ENCODE peak calls at places on chromosomes 7 and 10, in ten cellular contexts. D is thoracic aorta; A is suprapubic skin; L is CD8-positive, alpha-beta T cell; J is mucosa of descending colon; B is left lung; K is transverse colon; M is H1; G is IMR-90; U is fibroblast of lung. R is an unnamed sample.
A peak's percentile ranks its signal among the peaks of the same experiment; 100 is the strongest.

GRCh38 chr7:48148311-48148710 is 22.9 kb upstream of the ABCA13 start:
- DNase-seq in K (peak; percentile 11), G (no peak), J (no peak), B (no peak), D (no peak), A (no peak), M (no peak), L (no peak), U (no peak), R (no peak)

GRCh38 chr7:104179178-104179577 is 28.6 kb downstream of the ORC5 start:
- DNase-seq in L (no peak), G (peak; percentile 9), U (no peak), K (no peak), B (no peak), A (no peak), D (no peak), J (no peak), M (no peak), R (no peak)

GRCh38 chr10:1369197-1369596 is 313.0 kb downstream of the WDR37 start:
- DNase-seq in G (no peak), J (no peak), B (no peak), L (no peak), M (peak; percentile 49), U (no peak), D (no peak), K (no peak), A (no peak), R (no peak)

GRCh38 chr7:76262683-76263402 is 39.6 kb upstream of the HSPB1 start:
- DNase-seq in K (peak; percentile 49), A (no peak), D (no peak), L (no peak), J (peak; percentile 57), G (peak; percentile 60), B (no peak), M (peak; percentile 83), U (peak; percentile 47), R (no peak)

GRCh38 chr7:124784879-124785818 is 19.6 kb upstream of the GPR37 start:
- DNase-seq in B (no peak), A (no peak), J (no peak), L (no peak), G (peak; percentile 73), D (no peak), M (no peak), U (peak; percentile 42), K (peak; percentile 44), R (no peak)

GRCh38 chr7:711093-711966 is 15.2 kb upstream of the DNAAF5 start:
- DNase-seq in M (no peak), U (no peak), J (no peak), A (no peak), G (no peak), B (no peak), L (no peak), D (no peak), K (no peak), R (no peak)

GRCh38 chr10:79014796-79015195 is 54.0 kb upstream of the ZMIZ1 start:
- DNase-seq in K (no peak), D (no peak), L (no peak), B (no peak), G (no peak), A (no peak), U (no peak), J (no peak), M (no peak), R (no peak)

GRCh38 chr10:60387531-60387930 is 2.1 kb downstream of the ANK3 start:
- DNase-seq in D (no peak), L (no peak), G (no peak), U (no peak), B (no peak), A (no peak), K (no peak), J (no peak), M (no peak), R (no peak)

GRCh38 chr10:12041766-12042408 is 722 bp downstream of the UPF2 start:
- DNase-seq in U (peak; percentile 22), L (no peak), J (peak; percentile 41), B (no peak), M (no peak), D (no peak), G (peak; percentile 18), A (no peak), K (peak; percentile 50), R (no peak)

GRCh38 chr7:37354661-37355131 is 94.0 kb downstream of the ELMO1 start:
- DNase-seq in J (peak; percentile 33), G (no peak), D (peak; percentile 57), U (peak; percentile 11), L (peak; percentile 31), K (peak; percentile 35), A (peak; percentile 90), M (no peak), B (peak; percentile 80), R (no peak)

GRCh38 chr7:138125598-138126111 is 49.4 kb downstream of the AKR1D1 start:
- DNase-seq in A (no peak), G (peak; percentile 6), D (no peak), L (no peak), J (no peak), U (peak; percentile 74), B (no peak), M (no peak), K (no peak), R (no peak)

GRCh38 chr10:124040454-124040853 is 52.9 kb downstream of the CHST15 start:
- DNase-seq in G (no peak), U (no peak), J (no peak), K (no peak), L (no peak), D (no peak), B (no peak), A (no peak), M (no peak), R (no peak)

GRCh38 chr10:26637521-26638275 is 59.8 kb upstream of the PDSS1 start:
- DNase-seq in G (no peak), K (no peak), U (no peak), A (no peak), M (no peak), D (no peak), L (no peak), B (no peak), J (no peak), R (no peak)

GRCh38 chr7:21104124-21104500 is 317.4 kb upstream of the SP8 start:
- DNase-seq in U (no peak), L (no peak), B (no peak), M (no peak), G (no peak), D (no peak), K (peak; percentile 57), J (no peak), A (no peak), R (no peak)

GRCh38 chr10:5830629-5831445 is 17.6 kb upstream of the GDI2 start:
- DNase-seq in G (no peak), K (no peak), L (no peak), J (no peak), M (no peak), A (no peak), U (no peak), B (peak; percentile 53), D (no peak), R (no peak)

DNA sequence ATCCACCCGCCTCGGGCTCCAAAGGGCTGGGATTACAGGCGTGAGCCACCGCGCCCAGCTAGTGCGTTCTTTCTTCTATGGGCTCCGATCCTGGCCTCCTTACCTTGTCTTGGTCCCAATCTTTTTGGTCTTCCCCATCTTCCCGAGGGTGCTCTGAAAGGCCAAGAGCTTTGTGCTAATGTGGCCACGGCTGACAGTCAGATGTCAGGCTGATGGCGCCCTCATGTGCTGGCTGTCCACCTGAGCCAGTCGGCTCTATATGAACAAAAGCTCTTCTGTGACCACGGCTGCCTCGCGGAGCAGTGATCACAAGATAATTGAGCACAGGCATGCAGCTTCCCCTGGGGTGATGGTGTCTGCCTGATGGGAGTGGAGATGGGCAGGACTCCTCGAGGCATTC is 11.0 kb upstream of the AHCYL2 start:
- DNase-seq in J (no peak), A (no peak), L (no peak), B (no peak), K (no peak), G (no peak), U (no peak), M (peak; percentile 66), D (no peak), R (no peak)
- TF ChIP-seq CTCF in J (no peak), A (no peak), L (no peak), B (no peak), K (no peak), G (no peak), U (no peak), M (peak; percentile 64), D (no peak), R (peak; percentile 24)

DNA sequence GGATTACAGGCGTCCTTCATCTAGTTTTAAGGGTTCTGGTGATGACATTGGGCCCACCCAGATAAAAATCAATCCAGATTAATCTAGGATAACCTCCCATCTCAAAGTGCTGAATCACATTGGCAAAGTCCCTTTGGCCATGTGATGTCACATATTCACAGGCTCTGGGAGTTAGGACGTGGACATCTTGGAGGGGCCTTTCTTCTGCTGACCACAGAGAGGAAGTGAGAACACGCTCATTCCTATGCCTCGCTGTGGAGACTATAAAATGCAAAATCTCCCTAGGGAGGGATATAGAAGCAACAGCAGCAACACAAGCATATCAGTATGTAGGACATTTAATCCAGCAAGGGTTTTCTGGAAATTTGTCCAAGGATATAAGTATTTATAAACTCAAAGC is 266.0 kb upstream of the PITRM1 start:
- DNase-seq in K (no peak), D (no peak), G (no peak), U (no peak), L (no peak), B (no peak), M (no peak), J (no peak), A (no peak), R (no peak)
- H3K4me1 ChIP-seq in K (peaks cover 2% of the 10 kb centered on the region), D (peaks cover 12% of the 10 kb centered on the region), G (peaks cover 10% of the 10 kb centered on the region), U (no peaks in the 10 kb centered on the region), L (no peaks in the 10 kb centered on the region), B (no peaks in the 10 kb centered on the region), M (no peaks in the 10 kb centered on the region), J (no peaks in the 10 kb centered on the region), A (peaks cover 2% of the 10 kb centered on the region), R (no peaks in the 10 kb centered on the region)

DNA sequence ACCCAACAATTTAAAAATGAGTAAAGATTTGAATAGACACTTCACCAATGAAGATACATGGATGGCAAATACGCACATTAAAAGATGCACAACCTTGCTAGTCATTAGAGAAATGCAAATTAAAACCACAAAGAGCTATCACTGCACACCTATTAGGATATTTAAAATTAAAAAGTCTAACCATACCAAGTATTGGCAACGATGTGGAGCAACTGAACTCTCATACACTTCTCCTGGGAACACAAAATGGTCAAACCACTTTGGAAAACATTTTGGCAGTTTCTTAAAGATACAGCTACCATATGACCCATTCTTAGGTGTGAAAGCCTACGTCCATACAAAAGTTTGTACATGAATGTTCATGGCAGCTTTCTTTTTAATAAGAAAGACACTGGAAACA is 36.1 kb downstream of the DCLRE1C start:
- DNase-seq in K (no peak), B (no peak), J (no peak), U (no peak), G (no peak), M (no peak), D (no peak), A (no peak), L (no peak), R (no peak)
- H3K36me3 ChIP-seq in K (peaks cover 76% of the 10 kb centered on the region), B (peaks cover 92% of the 10 kb centered on the region), J (peaks cover 23% of the 10 kb centered on the region), U (peaks cover 19% of the 10 kb centered on the region), G (peaks cover 45% of the 10 kb centered on the region), M (no peaks in the 10 kb centered on the region), D (peaks cover 29% of the 10 kb centered on the region), A (peaks cover 92% of the 10 kb centered on the region), L (peaks cover 36% of the 10 kb centered on the region), R (peaks cover 95% of the 10 kb centered on the region)

DNA sequence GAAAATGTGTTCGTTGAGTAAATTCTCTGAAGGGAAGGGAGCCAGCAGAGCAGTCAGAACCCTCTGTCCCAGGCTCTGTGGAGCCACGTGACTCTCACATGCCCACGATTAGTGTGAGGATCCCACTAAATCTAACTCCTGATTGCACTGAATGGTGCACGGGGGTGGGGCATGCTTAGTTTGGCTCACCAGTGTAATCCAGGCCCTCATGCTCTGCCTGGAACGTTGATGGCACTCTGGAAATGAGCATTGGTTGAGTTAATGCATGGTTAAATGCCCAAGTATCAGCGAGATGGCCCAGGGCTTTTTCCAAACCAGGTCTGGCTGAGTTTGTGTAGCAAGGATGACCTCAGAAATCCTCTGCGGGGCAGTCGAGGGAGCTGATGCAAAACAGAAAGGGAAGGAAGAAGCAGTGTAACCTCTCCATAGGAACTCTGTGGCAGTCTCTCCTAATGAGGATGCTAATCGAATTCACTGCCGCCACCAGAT is 98.3 kb downstream of the C10orf105 start:
- DNase-seq in K (no peak), G (no peak), A (peak; percentile 78), J (no peak), L (no peak), B (peak; percentile 30), M (no peak), U (no peak), D (no peak), R (no peak)
- TF ChIP-seq CTCF in K (no peak), G (no peak), A (no peak), J (no peak), L (no peak), B (no peak), M (no peak), U (peak; percentile 3), D (no peak), R (no peak)

R was measured in RWPE2.